ENCODE peak calls at places on chromosomes 3 and 15, in nine cellular contexts. R is stimulated activated CD4-positive, alpha-beta T cell treated with anti-CD3 and anti-CD28 coated beads, Interleukin-1b, Interleukin-23, amount 100 ng/mL, for 48 hours; G is GM04504; L is activated CD8-positive, alpha-beta memory T cell treated with anti-CD3 and anti-CD28 coated beads for 48 hours; P is WTC11; B is T1000; V is cardiac muscle cell; J is foreskin keratinocyte; W is left ventricle myocardium superior. H is an unnamed sample.

GRCh38 chr3:177109688-177110087 is 87.6 kb downstream of the TBL1XR1 start:
- DNase-seq in R (no peak), G (no peak), L (no peak), P (no peak), B (no peak), V (no peak), J (no peak), W (no peak), H (no peak)

GRCh38 chr15:70036585-70037343 is 61.0 kb downstream of the TLE3 start:
- DNase-seq in R (no peak), G (no peak), L (no peak), P (no peak), B (no peak), V (no peak), J (peak), W (no peak), H (no peak)

GRCh38 chr15:50653156-50653743 is 33.3 kb downstream of the TRPM7 start:
- DNase-seq in R (no peak), G (no peak), L (no peak), P (no peak), B (no peak), V (no peak), J (peak), W (no peak), H (no peak)

GRCh38 chr3:45597166-45597565 is 2.6 kb downstream of the LIMD1 start:
- DNase-seq in R (peak), G (no peak), L (no peak), P (no peak), B (no peak), V (peak), J (no peak), W (peak), H (peak)

GRCh38 chr3:197692641-197693040 is 44.1 kb downstream of the RUBCN start:
- DNase-seq in R (no peak), G (peak), L (no peak), P (no peak), B (no peak), V (peak), J (no peak), W (no peak), H (no peak)

GRCh38 chr3:46895204-46895660 is 17.7 kb downstream of the PTH1R start:
- DNase-seq in R (peak), G (no peak), L (peak), P (peak), B (no peak), V (peak), J (no peak), W (peak), H (no peak)

GRCh38 chr3:157136647-157137387 is 23.1 kb downstream of the CCNL1 start:
- DNase-seq in R (no peak), G (no peak), L (no peak), P (no peak), B (no peak), V (peak), J (no peak), W (peak), H (no peak)

GRCh38 chr3:115913069-115913686 is 289.9 kb downstream of the GAP43 start:
- DNase-seq in R (no peak), G (no peak), L (no peak), P (no peak), B (no peak), V (no peak), J (peak), W (no peak), H (no peak)

GRCh38 chr15:83653639-83654378 is at the start of gene ADAMTSL3:
- DNase-seq in R (no peak), G (peak), L (no peak), P (peak), B (no peak), V (peak), J (no peak), W (peak), H (peak)

GRCh38 chr15:22961661-22962221 is 18.4 kb downstream of the CYFIP1 start:
- DNase-seq in R (no peak), G (no peak), L (no peak), P (no peak), B (no peak), V (peak), J (no peak), W (no peak), H (no peak)

GRCh38 chr3:72888546-72889309 is 882 bp downstream of the GXYLT2 start:
- DNase-seq in R (no peak), G (no peak), L (no peak), P (no peak), B (no peak), V (peak), J (no peak), W (no peak), H (no peak)

GRCh38 chr15:44719293-44719999 is 8.1 kb downstream of the B2M start:
- DNase-seq in R (peak), G (no peak), L (no peak), P (no peak), B (no peak), V (no peak), J (no peak), W (no peak), H (no peak)

GRCh38 chr15:63166219-63166618 is 8.9 kb upstream of the RPS27L start:
- DNase-seq in R (no peak), G (no peak), L (no peak), P (no peak), B (no peak), V (peak), J (no peak), W (no peak), H (no peak)

GRCh38 chr3:171640520-171641412 is 169.5 kb downstream of the PLD1 start:
- DNase-seq in R (no peak), G (no peak), L (no peak), P (peak), B (peak), V (peak), J (no peak), W (no peak), H (peak)

GRCh38 chr3:56997675-56998074 is 62.8 kb upstream of the SPATA12 start:
- DNase-seq in R (no peak), G (peak), L (no peak), P (no peak), B (no peak), V (peak), J (no peak), W (no peak), H (no peak)

GRCh38 chr3:188229177-188229576 is 75.2 kb downstream of the LPP start:
- DNase-seq in R (no peak), G (no peak), L (no peak), P (no peak), B (no peak), V (no peak), J (no peak), W (no peak), H (no peak)

GRCh38 chr15:51735211-51735610 is 2.2 kb downstream of the LYSMD2 start:
- DNase-seq in R (no peak), G (no peak), L (no peak), P (no peak), B (no peak), V (no peak), J (no peak), W (no peak), H (no peak)

GRCh38 chr3:71345429-71346027 is 238.0 kb downstream of the FOXP1 start:
- DNase-seq in R (no peak), G (peak), L (no peak), P (no peak), B (no peak), V (peak), J (no peak), W (no peak), H (peak)

H was measured in stromal cell of bone marrow.